ENCODE peak calls at places on chromosomes 3 and 15, in four cellular contexts. One of them, this sample, is unnamed.

GRCh38 chr3:163838769-163839168 is 1239.5 kb downstream of the SI start:
- DNase-seq in HS-27A: no peak
- DNase-seq in cerebellum: no peak
- DNase-seq in endothelial cell: no peak
- DNase-seq in this sample: peak

GRCh38 chr3:117165611-117166051 is 456.1 kb downstream of the TUSC7 start:
- DNase-seq in HS-27A: no peak
- DNase-seq in cerebellum: no peak
- DNase-seq in endothelial cell: no peak
- DNase-seq in this sample: no peak

GRCh38 chr3:39506863-39507262 is 39.4 kb downstream of the MOBP start:
- DNase-seq in HS-27A: no peak
- DNase-seq in cerebellum: no peak
- DNase-seq in endothelial cell: no peak
- DNase-seq in this sample: no peak

GRCh38 chr15:51765751-51766150 is 14.4 kb downstream of the TMOD2 start:
- DNase-seq in HS-27A: no peak
- DNase-seq in endothelial cell: no peak
- DNase-seq in cerebellum: no peak
- DNase-seq in this sample: no peak

GRCh38 chr15:27087651-27088583 is 116.9 kb downstream of the GABRG3 start:
- DNase-seq in cerebellum: no peak
- DNase-seq in endothelial cell: no peak
- DNase-seq in HS-27A: no peak
- DNase-seq in this sample: no peak

GRCh38 chr3:31960793-31961431 is 20.1 kb downstream of the OSBPL10 start:
- DNase-seq in HS-27A: peak
- DNase-seq in endothelial cell: no peak
- DNase-seq in cerebellum: no peak
- DNase-seq in this sample: no peak

GRCh38 chr3:60431599-60431958 is 819.7 kb downstream of the FHIT start:
- DNase-seq in HS-27A: no peak
- DNase-seq in cerebellum: no peak
- DNase-seq in endothelial cell: peak
- DNase-seq in this sample: peak

GRCh38 chr3:189143321-189143720 is 28.4 kb upstream of the TPRG1 start:
- DNase-seq in endothelial cell: no peak
- DNase-seq in HS-27A: no peak
- DNase-seq in cerebellum: no peak
- DNase-seq in this sample: no peak

GRCh38 chr3:19190136-19190535 is 41.8 kb downstream of the KCNH8 start:
- DNase-seq in cerebellum: no peak
- DNase-seq in HS-27A: no peak
- DNase-seq in endothelial cell: no peak
- DNase-seq in this sample: no peak

GRCh38 chr15:73325191-73325980 is 43.4 kb downstream of the HCN4 start:
- DNase-seq in HS-27A: no peak
- DNase-seq in endothelial cell: peak
- DNase-seq in cerebellum: no peak
- DNase-seq in this sample: no peak

GRCh38 chr15:57385923-57386390 is 9.7 kb downstream of the CGNL1 start:
- DNase-seq in cerebellum: no peak
- DNase-seq in HS-27A: no peak
- DNase-seq in endothelial cell: no peak
- DNase-seq in this sample: peak

GRCh38 chr3:127404614-127405598 is 117.1 kb upstream of the PRR20G start:
- DNase-seq in HS-27A: no peak
- DNase-seq in endothelial cell: no peak
- DNase-seq in cerebellum: no peak
- DNase-seq in this sample: no peak

GRCh38 chr3:184361532-184361931 is at the start of the genes CLCN2 and POLR2H:
- DNase-seq in cerebellum: peak
- DNase-seq in endothelial cell: peak
- DNase-seq in HS-27A: peak
- DNase-seq in this sample: no peak

GRCh38 chr3:129254536-129255230 is 5.3 kb downstream of the COPG1 start:
- DNase-seq in HS-27A: no peak
- DNase-seq in cerebellum: no peak
- DNase-seq in endothelial cell: no peak
- DNase-seq in this sample: no peak

GRCh38 chr3:151553873-151554272 is 93.0 kb upstream of the IGSF10 start:
- DNase-seq in endothelial cell: no peak
- DNase-seq in cerebellum: no peak
- DNase-seq in HS-27A: no peak
- DNase-seq in this sample: no peak

GRCh38 chr15:44738340-44738984 is 2.1 kb downstream of the TRIM69 start:
- DNase-seq in HS-27A: peak
- DNase-seq in cerebellum: peak
- DNase-seq in endothelial cell: no peak
- DNase-seq in this sample: no peak

GRCh38 chr15:100115066-100115710 is 226.6 kb downstream of the ADAMTS17 start:
- DNase-seq in HS-27A: no peak
- DNase-seq in cerebellum: no peak
- DNase-seq in endothelial cell: no peak
- DNase-seq in this sample: no peak

GRCh38 chr15:77499087-77499765 is 78.5 kb downstream of the HMG20A start:
- DNase-seq in HS-27A: no peak
- DNase-seq in cerebellum: peak
- DNase-seq in endothelial cell: no peak
- DNase-seq in this sample: no peak